ENCODE peak calls at places on chromosomes 5 and 9, in six cellular contexts. E, J, I, Y, K and U are unnamed samples.

GRCh38 chr9:129895376-129896268 is 60.4 kb downstream of the USP20 start:
- DNase-seq in Y (no peak), J (no peak), I (no peak), E (no peak), K (no peak), U (no peak)

GRCh38 chr5:93249651-93250289 is 331.2 kb downstream of the NR2F1-AS1 start:
- DNase-seq in I (no peak), J (no peak), E (no peak), K (no peak), Y (no peak), U (no peak)

GRCh38 chr5:1419476-1420210 is 25.6 kb downstream of the SLC6A3 start:
- DNase-seq in J (no peak), I (no peak), Y (no peak), K (no peak), E (no peak), U (no peak)

GRCh38 chr9:127396808-127397721 is at the start of gene SLC2A8:
- DNase-seq in I (peak), J (peak), Y (peak), K (peak), E (peak), U (peak)

GRCh38 chr5:106258591-106259125 is 1412.1 kb downstream of the EFNA5 start:
- DNase-seq in J (no peak), Y (no peak), I (no peak), K (no peak), E (peak), U (no peak)

GRCh38 chr5:156594406-156594805 is 255.7 kb upstream of the PPP1R2B start:
- DNase-seq in J (no peak), I (no peak), Y (no peak), K (no peak), E (no peak), U (no peak)

GRCh38 chr5:92544567-92544966 is 1036.5 kb downstream of the NR2F1-AS1 start:
- DNase-seq in J (no peak), K (no peak), E (no peak), I (no peak), Y (no peak), U (no peak)

GRCh38 chr9:87115790-87116189 is 168.5 kb upstream of the GAS1 start:
- DNase-seq in I (no peak), J (no peak), Y (no peak), E (no peak), K (no peak), U (no peak)

GRCh38 chr5:14834584-14835540 is 36.7 kb downstream of the ANKH start:
- DNase-seq in Y (no peak), K (no peak), E (no peak), I (no peak), J (no peak), U (no peak)

GRCh38 chr5:138489705-138490104 is 24.4 kb downstream of the EGR1 start:
- DNase-seq in E (no peak), K (no peak), I (peak), J (no peak), Y (no peak), U (no peak)

GRCh38 chr5:58649716-58650115 is 66.8 kb downstream of the RAB3C start:
- DNase-seq in E (no peak), I (no peak), J (no peak), Y (no peak), K (no peak), U (peak)

GRCh38 chr9:37960631-37961030 is 56.7 kb upstream of the SLC25A51 start:
- DNase-seq in J (no peak), Y (no peak), E (no peak), K (no peak), I (no peak), U (no peak)

GRCh38 chr5:55997742-55998351 is 3.1 kb upstream of the IL6ST start:
- DNase-seq in I (peak), K (no peak), J (no peak), E (no peak), Y (no peak), U (no peak)

GRCh38 chr9:115328228-115328627 is 210.3 kb upstream of the TNC start:
- DNase-seq in J (no peak), Y (no peak), K (no peak), E (no peak), I (no peak), U (no peak)

GRCh38 chr5:163293836-163294235 is 143.6 kb upstream of the CCNG1 start:
- DNase-seq in J (no peak), I (no peak), K (no peak), Y (no peak), E (no peak), U (no peak)

GRCh38 chr9:91089405-91090131 is 272.1 kb downstream of the AUH start:
- DNase-seq in K (no peak), E (no peak), I (peak), J (no peak), Y (peak), U (no peak)

GRCh38 chr5:126108505-126108904 is 314.7 kb upstream of the GRAMD2B start:
- DNase-seq in I (no peak), K (no peak), E (no peak), Y (no peak), J (peak), U (no peak)

GRCh38 chr9:134922066-134922931 is 4.6 kb upstream of the FCN1 start:
- DNase-seq in I (no peak), J (no peak), E (no peak), Y (no peak), K (no peak), U (no peak)

GRCh38 chr9:91949293-91949945 is 609 bp downstream of the ROR2 start:
- DNase-seq in I (no peak), J (peak), E (no peak), K (no peak), Y (no peak), U (peak)

GRCh38 chr9:35552376-35552775 is 52.7 kb upstream of the TESK1 start:
- DNase-seq in I (no peak), E (no peak), K (no peak), Y (no peak), J (no peak), U (no peak)

GRCh38 chr5:40717281-40717680 is 37.6 kb downstream of the PTGER4 start:
- DNase-seq in Y (no peak), K (no peak), E (no peak), I (no peak), J (no peak), U (no peak)

GRCh38 chr9:124828679-124829669 is 24.3 kb upstream of the WDR38 start:
- DNase-seq in E (no peak), Y (no peak), K (no peak), I (no peak), J (no peak), U (no peak)

GRCh38 chr5:1404062-1404461 is 41.2 kb downstream of the SLC6A3 start:
- DNase-seq in E (no peak), J (no peak), K (no peak), Y (no peak), I (no peak), U (no peak)

GRCh38 chr5:135493406-135494180 is 41.4 kb upstream of the TIFAB start:
- DNase-seq in K (no peak), I (no peak), Y (no peak), J (no peak), E (peak), U (no peak)

GRCh38 chr9:120571443-120572257 is 8.3 kb downstream of the CDK5RAP2 start:
- DNase-seq in Y (peak), J (no peak), E (no peak), K (no peak), I (no peak), U (peak)

GRCh38 chr5:94618029-94618492 is 343 bp downstream of the KIAA0825 start:
- DNase-seq in I (peak), E (peak), Y (peak), K (no peak), J (no peak), U (peak)

GRCh38 chr5:90224342-90224741 is 185.2 kb downstream of the CETN3 start:
- DNase-seq in E (no peak), K (no peak), Y (no peak), J (no peak), I (no peak), U (no peak)

GRCh38 chr5:56656816-56657740 is 158.3 kb upstream of the MAP3K1 start:
- DNase-seq in E (no peak), J (no peak), Y (no peak), I (no peak), K (no peak), U (no peak)

GRCh38 chr9:4225291-4226119 is 74.4 kb downstream of the GLIS3 start:
- DNase-seq in I (no peak), Y (no peak), E (no peak), K (no peak), J (no peak), U (no peak)

GRCh38 chr9:31355965-31356364 is 1028.5 kb upstream of the ACO1 start:
- DNase-seq in I (no peak), Y (no peak), E (no peak), J (no peak), K (no peak), U (no peak)

GRCh38 chr5:58849995-58850667 is 267.3 kb downstream of the RAB3C start:
- DNase-seq in K (no peak), I (peak), E (peak), J (no peak), Y (peak), U (peak)

GRCh38 chr5:10330511-10331105 is 22.9 kb upstream of the MARCHF6 start:
- DNase-seq in K (no peak), E (no peak), I (no peak), Y (no peak), J (no peak), U (no peak)

GRCh38 chr5:177600458-177601018 is 606 bp downstream of the B4GALT7 start:
- DNase-seq in E (no peak), I (no peak), J (no peak), Y (no peak), K (no peak), U (no peak)

GRCh38 chr9:136847827-136848392 is 1.3 kb upstream of the PHPT1 start:
- DNase-seq in Y (peak), K (peak), E (peak), J (peak), I (peak), U (peak)

GRCh38 chr9:107933042-107933441 is 443.5 kb upstream of the KLF4 start:
- DNase-seq in E (no peak), K (no peak), Y (no peak), J (no peak), I (no peak), U (no peak)

GRCh38 chr9:68470634-68471033 is 70.0 kb downstream of the TMEM252 start:
- DNase-seq in I (no peak), K (no peak), J (no peak), Y (no peak), E (no peak), U (no peak)

GRCh38 chr9:93121316-93122241 is 12.5 kb downstream of the NINJ1 start:
- DNase-seq in I (no peak), J (no peak), E (no peak), K (no peak), Y (no peak), U (no peak)

GRCh38 chr5:150106669-150107068 is 20.3 kb upstream of the CSF1R start:
- DNase-seq in Y (no peak), I (no peak), E (no peak), J (no peak), K (no peak), U (no peak)

GRCh38 chr5:139108056-139108811 is 89.9 kb downstream of the SIL1 start:
- DNase-seq in I (no peak), E (no peak), Y (no peak), J (no peak), K (no peak), U (no peak)

GRCh38 chr5:169071-169727 is 22.1 kb upstream of the LRRC14B start:
- DNase-seq in E (no peak), Y (no peak), J (no peak), K (no peak), I (no peak), U (no peak)
- TF ChIP-seq EP300 in E (no peak), Y (no peak), J (no peak), K (no peak), I (no peak), U (no peak)

GRCh38 chr9:77016526-77017504 is 2.6 kb upstream of the FOXB2 start:
- DNase-seq in E (no peak), J (peak), K (no peak), I (no peak), Y (no peak), U (peak)
- TF ChIP-seq CHD2 in E (no peak), J (no peak), K (no peak), I (no peak), Y (no peak), U (no peak)

DNA sequence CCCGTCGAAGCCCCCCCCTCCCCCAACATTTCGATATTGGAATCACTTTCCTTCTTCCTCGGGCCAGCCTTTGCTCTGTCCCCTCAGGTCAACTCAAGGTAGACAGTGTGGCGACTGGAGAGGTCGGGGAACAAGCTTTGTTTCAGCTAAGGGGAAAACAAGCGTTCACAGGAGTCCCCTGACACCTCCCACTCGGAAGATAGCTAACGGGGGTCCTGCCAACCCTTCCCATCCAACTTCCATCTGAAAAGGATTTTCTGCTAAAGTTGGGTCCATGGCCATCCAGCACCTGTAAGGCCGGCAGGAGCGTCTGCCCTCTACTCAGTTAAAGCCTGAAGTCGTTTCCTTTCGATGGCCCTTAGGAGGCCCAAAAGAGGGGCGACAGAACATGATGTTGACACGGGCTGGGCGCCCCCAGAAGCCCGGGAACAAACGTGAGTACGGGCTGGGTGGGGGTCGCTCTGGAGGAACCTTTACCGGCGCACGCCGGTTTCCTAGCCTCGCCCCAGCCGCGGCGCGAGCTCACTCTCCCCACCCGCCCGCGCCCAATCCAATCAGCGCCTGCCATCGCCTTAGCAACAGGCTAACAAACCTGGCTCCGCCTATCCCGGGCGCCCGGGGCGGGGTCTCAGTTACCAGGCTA is 2.5 kb downstream of the ARRDC3 start:
- DNase-seq in E (peak), Y (peak), J (peak), K (peak), I (peak), U (peak)
- TF ChIP-seq EP300 in E (no peak), Y (no peak), J (peak), K (no peak), I (no peak), U (peak)

GRCh38 chr5:43312699-43313034 is 545 bp downstream of the HMGCS1 start:
- DNase-seq in Y (no peak), J (no peak), K (no peak), E (peak), I (no peak), U (no peak)
- TF ChIP-seq CHD2 in Y (no peak), J (no peak), K (no peak), E (no peak), I (no peak), U (no peak)